ENCODE peak calls at places on chromosomes 4 and X, in six cellular contexts. One of them, this sample, is unnamed.

GRCh38 chr4:140047017-140047640 is 106.9 kb downstream of the MAML3 start:
- DNase-seq in tibial artery: peak
- DNase-seq in body of pancreas: no peak
- DNase-seq in coronary artery: peak
- DNase-seq in lung: no peak
- DNase-seq in fibroblast of lung: peak
- DNase-seq in this sample: no peak

GRCh38 chrX:69538321-69538876 is 34.3 kb downstream of the NALF2 start:
- DNase-seq in tibial artery: peak
- DNase-seq in body of pancreas: peak
- DNase-seq in coronary artery: no peak
- DNase-seq in lung: peak
- DNase-seq in fibroblast of lung: peak
- DNase-seq in this sample: peak

GRCh38 chr4:139761461-139761860 is 95.8 kb downstream of the MGST2 start:
- DNase-seq in tibial artery: no peak
- DNase-seq in body of pancreas: no peak
- DNase-seq in coronary artery: peak
- DNase-seq in lung: no peak
- DNase-seq in fibroblast of lung: peak
- DNase-seq in this sample: peak

GRCh38 chr4:177008071-177008835 is 215.5 kb upstream of the VEGFC start:
- DNase-seq in tibial artery: no peak
- DNase-seq in body of pancreas: no peak
- DNase-seq in coronary artery: no peak
- DNase-seq in lung: no peak
- DNase-seq in fibroblast of lung: peak
- DNase-seq in this sample: peak

GRCh38 chrX:283115-283845 is 2.1 kb downstream of the PLCXD1 start:
- DNase-seq in tibial artery: peak
- DNase-seq in body of pancreas: peak
- DNase-seq in coronary artery: peak
- DNase-seq in lung: peak
- DNase-seq in fibroblast of lung: peak
- DNase-seq in this sample: peak

GRCh38 chrX:42269186-42269585 is 345.8 kb upstream of the CASK start:
- DNase-seq in tibial artery: no peak
- DNase-seq in body of pancreas: no peak
- DNase-seq in coronary artery: no peak
- DNase-seq in lung: no peak
- DNase-seq in fibroblast of lung: no peak
- DNase-seq in this sample: peak

GRCh38 chr4:96354036-96354712 is 514.3 kb downstream of the PDHA2 start:
- DNase-seq in tibial artery: no peak
- DNase-seq in body of pancreas: no peak
- DNase-seq in coronary artery: no peak
- DNase-seq in lung: no peak
- DNase-seq in fibroblast of lung: peak
- DNase-seq in this sample: no peak

GRCh38 chr4:132333723-132334045 is 815.4 kb upstream of the PCDH10 start:
- DNase-seq in tibial artery: no peak
- DNase-seq in body of pancreas: no peak
- DNase-seq in coronary artery: no peak
- DNase-seq in lung: no peak
- DNase-seq in fibroblast of lung: peak
- DNase-seq in this sample: no peak

GRCh38 chrX:133676344-133677122 is 261.2 kb upstream of the GPC4 start:
- DNase-seq in tibial artery: no peak
- DNase-seq in body of pancreas: peak
- DNase-seq in coronary artery: no peak
- DNase-seq in lung: peak
- DNase-seq in fibroblast of lung: no peak
- DNase-seq in this sample: no peak

GRCh38 chr4:84324850-84325249 is 174.2 kb downstream of the NKX6-1 start:
- DNase-seq in tibial artery: no peak
- DNase-seq in body of pancreas: no peak
- DNase-seq in coronary artery: no peak
- DNase-seq in lung: no peak
- DNase-seq in fibroblast of lung: peak
- DNase-seq in this sample: no peak

GRCh38 chr4:163702736-163703135 is 208.2 kb downstream of the TMA16 start:
- DNase-seq in tibial artery: no peak
- DNase-seq in body of pancreas: no peak
- DNase-seq in coronary artery: no peak
- DNase-seq in lung: no peak
- DNase-seq in fibroblast of lung: no peak
- DNase-seq in this sample: no peak

GRCh38 chr4:108148316-108148715 is 20.4 kb downstream of the LEF1 start:
- DNase-seq in tibial artery: no peak
- DNase-seq in body of pancreas: no peak
- DNase-seq in coronary artery: no peak
- DNase-seq in lung: no peak
- DNase-seq in fibroblast of lung: no peak
- DNase-seq in this sample: no peak

GRCh38 chr4:114334808-114335739 is 263.5 kb upstream of the UGT8 start:
- DNase-seq in tibial artery: no peak
- DNase-seq in body of pancreas: no peak
- DNase-seq in coronary artery: no peak
- DNase-seq in lung: no peak
- DNase-seq in fibroblast of lung: peak
- DNase-seq in this sample: peak

GRCh38 chr4:180721356-180721755 is 1521.8 kb upstream of the TENM3 start:
- DNase-seq in tibial artery: no peak
- DNase-seq in body of pancreas: no peak
- DNase-seq in coronary artery: no peak
- DNase-seq in lung: no peak
- DNase-seq in fibroblast of lung: no peak
- DNase-seq in this sample: no peak

GRCh38 chr4:43943998-43944397 is 504.6 kb downstream of the KCTD8 start:
- DNase-seq in tibial artery: no peak
- DNase-seq in body of pancreas: no peak
- DNase-seq in coronary artery: no peak
- DNase-seq in lung: no peak
- DNase-seq in fibroblast of lung: no peak
- DNase-seq in this sample: no peak

GRCh38 chr4:123889376-123889945 is 492.9 kb downstream of the SPRY1 start:
- DNase-seq in tibial artery: no peak
- DNase-seq in body of pancreas: no peak
- DNase-seq in coronary artery: no peak
- DNase-seq in lung: no peak
- DNase-seq in fibroblast of lung: no peak
- DNase-seq in this sample: peak

GRCh38 chr4:839675-840443 is 13.9 kb upstream of the CPLX1 start:
- DNase-seq in tibial artery: no peak
- DNase-seq in body of pancreas: no peak
- DNase-seq in coronary artery: no peak
- DNase-seq in lung: no peak
- DNase-seq in fibroblast of lung: peak
- DNase-seq in this sample: no peak

GRCh38 chr4:122764808-122765189 is 32.3 kb downstream of the BBS12 start:
- DNase-seq in tibial artery: no peak
- DNase-seq in body of pancreas: no peak
- DNase-seq in coronary artery: no peak
- DNase-seq in lung: no peak
- DNase-seq in fibroblast of lung: peak
- DNase-seq in this sample: peak

GRCh38 chr4:24489870-24490269 is 94.5 kb downstream of the DHX15 start:
- DNase-seq in tibial artery: no peak
- DNase-seq in body of pancreas: no peak
- DNase-seq in coronary artery: no peak
- DNase-seq in lung: no peak
- DNase-seq in fibroblast of lung: no peak
- DNase-seq in this sample: no peak

GRCh38 chr4:8273450-8273849 is 3.9 kb downstream of the HTRA3 start:
- DNase-seq in tibial artery: no peak
- DNase-seq in body of pancreas: no peak
- DNase-seq in coronary artery: no peak
- DNase-seq in lung: no peak
- DNase-seq in fibroblast of lung: no peak
- DNase-seq in this sample: no peak

GRCh38 chr4:8274066-8274652 is 4.6 kb downstream of the HTRA3 start:
- DNase-seq in tibial artery: no peak
- DNase-seq in body of pancreas: no peak
- DNase-seq in coronary artery: no peak
- DNase-seq in lung: no peak
- DNase-seq in fibroblast of lung: no peak
- DNase-seq in this sample: no peak

GRCh38 chr4:8275511-8275910 is 6.0 kb downstream of the HTRA3 start:
- DNase-seq in tibial artery: no peak
- DNase-seq in body of pancreas: no peak
- DNase-seq in coronary artery: no peak
- DNase-seq in lung: no peak
- DNase-seq in fibroblast of lung: no peak
- DNase-seq in this sample: no peak

GRCh38 chr4:8276358-8277240 is 7.0 kb downstream of the HTRA3 start:
- DNase-seq in tibial artery: no peak
- DNase-seq in body of pancreas: no peak
- DNase-seq in coronary artery: no peak
- DNase-seq in lung: no peak
- DNase-seq in fibroblast of lung: peak
- DNase-seq in this sample: peak

DNA sequence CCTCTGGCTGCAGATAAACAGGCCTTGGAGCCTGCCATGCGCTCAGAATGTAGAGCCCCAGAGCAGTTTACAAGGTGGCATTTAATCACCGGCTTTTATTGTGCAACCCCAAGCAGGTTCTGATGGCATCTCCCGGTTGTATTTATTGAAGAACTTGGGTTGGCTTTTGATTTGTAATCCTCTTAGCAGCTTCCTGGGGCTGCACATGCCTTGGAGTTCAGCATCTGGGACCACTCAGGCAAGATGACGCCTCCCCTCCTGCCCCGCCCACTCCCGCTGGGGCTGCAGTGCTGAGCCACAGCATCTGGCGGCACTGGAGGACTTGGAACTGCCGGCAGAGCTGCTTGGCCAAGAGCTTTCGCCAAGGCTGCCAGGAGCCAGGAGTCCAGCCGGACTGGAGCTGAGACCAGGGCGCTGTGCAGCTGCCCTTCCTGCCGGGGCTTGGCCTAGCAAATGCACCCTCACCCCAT is 5.3 kb downstream of the HTRA3 start:
- DNase-seq in tibial artery: peak
- DNase-seq in body of pancreas: peak
- DNase-seq in coronary artery: peak
- DNase-seq in lung: peak
- DNase-seq in fibroblast of lung: peak
- DNase-seq in this sample: peak
- TF ChIP-seq CTCF in tibial artery: no peak
- TF ChIP-seq CTCF in body of pancreas: no peak
- TF ChIP-seq CTCF in coronary artery: peak
- TF ChIP-seq CTCF in lung: no peak
- TF ChIP-seq CTCF in fibroblast of lung: peak
- TF ChIP-seq CTCF in this sample: peak

GRCh38 chr4:121073672-121074386 is 1.5 kb upstream of the NDNF start:
- DNase-seq in tibial artery: no peak
- DNase-seq in body of pancreas: no peak
- DNase-seq in coronary artery: no peak
- DNase-seq in lung: peak
- DNase-seq in fibroblast of lung: no peak
- DNase-seq in this sample: no peak

GRCh38 chr4:121071640-121072037 is 696 bp downstream of the NDNF start:
- DNase-seq in tibial artery: no peak
- DNase-seq in body of pancreas: no peak
- DNase-seq in coronary artery: no peak
- DNase-seq in lung: no peak
- DNase-seq in fibroblast of lung: no peak
- DNase-seq in this sample: no peak

GRCh38 chr4:121072080-121072835 is at the start of gene NDNF:
- DNase-seq in tibial artery: peak
- DNase-seq in body of pancreas: peak
- DNase-seq in coronary artery: no peak
- DNase-seq in lung: peak
- DNase-seq in fibroblast of lung: peak
- DNase-seq in this sample: peak

GRCh38 chr4:121070696-121071639 is 1.4 kb downstream of the NDNF start:
- DNase-seq in tibial artery: peak
- DNase-seq in body of pancreas: peak
- DNase-seq in coronary artery: no peak
- DNase-seq in lung: peak
- DNase-seq in fibroblast of lung: peak
- DNase-seq in this sample: peak

DNA sequence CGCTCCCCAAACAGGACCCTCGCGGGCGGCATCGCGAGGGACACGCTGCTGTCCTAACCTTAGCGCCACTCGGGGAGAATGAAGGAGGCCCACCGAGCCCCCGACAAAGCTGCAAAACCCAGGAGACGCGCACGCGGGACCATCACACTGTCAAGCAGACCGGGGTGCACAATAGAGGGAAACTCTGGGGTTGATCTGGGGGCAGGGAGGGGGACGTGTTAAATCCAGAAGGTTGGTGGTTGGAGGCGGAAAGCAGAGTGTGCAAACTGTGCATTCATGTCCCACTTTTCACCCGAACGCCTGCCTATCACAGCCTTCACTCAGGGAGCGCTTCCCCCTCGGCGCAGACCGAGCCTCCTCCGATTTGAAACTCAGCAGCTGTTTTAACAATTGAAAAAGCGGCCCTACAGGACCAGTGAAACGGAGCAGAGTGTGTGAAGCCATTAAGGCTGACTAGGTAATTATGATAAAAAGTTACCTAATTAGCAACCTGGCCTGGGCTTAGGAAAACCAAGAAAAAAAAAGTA is 564 bp upstream of the NDNF start:
- DNase-seq in tibial artery: peak
- DNase-seq in body of pancreas: no peak
- DNase-seq in coronary artery: no peak
- DNase-seq in lung: peak
- DNase-seq in fibroblast of lung: no peak
- DNase-seq in this sample: no peak
- H3K4me3 ChIP-seq in tibial artery: peak
- H3K4me3 ChIP-seq in body of pancreas: no peak
- H3K4me3 ChIP-seq in coronary artery: peak
- H3K4me3 ChIP-seq in lung: peak
- H3K4me3 ChIP-seq in fibroblast of lung: peak
- H3K4me3 ChIP-seq in this sample: peak

GRCh38 chr4:103204114-103204513 is 6.0 kb upstream of the CENPE start:
- DNase-seq in tibial artery: no peak
- DNase-seq in body of pancreas: no peak
- DNase-seq in coronary artery: no peak
- DNase-seq in lung: no peak
- DNase-seq in fibroblast of lung: no peak
- DNase-seq in this sample: peak
- TF ChIP-seq CTCF in tibial artery: no peak
- TF ChIP-seq CTCF in body of pancreas: peak
- TF ChIP-seq CTCF in coronary artery: no peak
- TF ChIP-seq CTCF in lung: no peak
- TF ChIP-seq CTCF in fibroblast of lung: peak
- TF ChIP-seq CTCF in this sample: peak

DNA sequence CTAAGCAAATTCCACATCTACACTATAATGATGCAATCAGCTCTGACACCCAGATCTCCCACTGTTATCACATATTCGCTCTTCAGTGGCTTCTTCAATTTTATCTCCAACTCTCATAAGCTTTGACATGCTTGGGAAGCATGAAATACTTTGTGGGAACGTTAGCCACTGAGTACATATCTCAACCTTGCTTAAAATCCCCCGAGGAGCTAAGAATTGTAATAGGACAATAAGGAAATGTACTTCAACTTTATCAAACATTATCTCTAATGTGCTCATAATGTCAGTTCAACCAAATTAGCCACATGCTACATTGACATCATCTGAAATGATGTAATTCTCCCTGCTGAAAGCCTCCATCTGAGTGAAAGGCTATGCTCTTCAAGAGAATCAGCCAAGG is 139.6 kb upstream of the PTCHD1 start:
- DNase-seq in tibial artery: no peak
- DNase-seq in body of pancreas: no peak
- DNase-seq in coronary artery: no peak
- DNase-seq in lung: no peak
- DNase-seq in fibroblast of lung: peak
- DNase-seq in this sample: no peak
- H3K4me3 ChIP-seq in tibial artery: no peak
- H3K4me3 ChIP-seq in body of pancreas: no peak
- H3K4me3 ChIP-seq in coronary artery: no peak
- H3K4me3 ChIP-seq in lung: no peak
- H3K4me3 ChIP-seq in fibroblast of lung: no peak
- H3K4me3 ChIP-seq in this sample: no peak